ENCODE peak calls at places on chromosomes 3 and 15, in four cellular contexts. K is stomach, G is H54, Z is NCI-H69. X is an unnamed sample.

GRCh38 chr3:120170223-120170622 is 76.0 kb upstream of the GSK3B start:
- DNase-seq in K (no peak), Z (peak; percentile 66), G (peak; percentile 67), X (peak; percentile 69)

GRCh38 chr3:155549087-155549486 is 195.8 kb downstream of the PLCH1 start:
- DNase-seq in K (no peak), G (no peak), Z (no peak), X (no peak)

GRCh38 chr15:60350121-60350520 is 47.7 kb downstream of the ANXA2 start:
- DNase-seq in Z (peak; percentile 20), G (no peak), K (no peak), X (no peak)

GRCh38 chr3:141049681-141050080 is 1.5 kb upstream of the SPSB4 start:
- DNase-seq in K (no peak), G (no peak), Z (peak; percentile 36), X (peak; percentile 66)

GRCh38 chr3:7307410-7307809 is 446.5 kb downstream of the GRM7 start:
- DNase-seq in Z (no peak), G (no peak), K (no peak), X (no peak)

GRCh38 chr3:43477600-43477999 is 144.2 kb downstream of the ANO10 start:
- DNase-seq in K (no peak), Z (no peak), G (no peak), X (no peak)

GRCh38 chr3:143170676-143171075 is 51.1 kb downstream of the CHST2 start:
- DNase-seq in Z (peak; percentile 5), G (no peak), K (no peak), X (no peak)

GRCh38 chr3:148746053-148746452 is 48.4 kb downstream of the AGTR1 start:
- DNase-seq in G (no peak), K (no peak), Z (no peak), X (no peak)

GRCh38 chr3:195271116-195271858 is at the start of gene XXYLT1:
- DNase-seq in K (peak; percentile 88), Z (peak; percentile 97), G (peak; percentile 92), X (peak; percentile 98)

GRCh38 chr3:185744997-185745843 is 79.6 kb downstream of the IGF2BP2 start:
- DNase-seq in K (no peak), G (peak; percentile 51), Z (no peak), X (no peak)